ENCODE peak calls at places on chromosome 2, in five cellular contexts. P is AG10803, V is AG09309, K is LNCaP clone FGC, I is tibial nerve. O is an unnamed sample.

GRCh38 chr2:198901894-198902293 is 555.8 kb downstream of the SATB2 start:
- DNase-seq in P (no peak), V (no peak), K (no peak), I (no peak), O (peak)

GRCh38 chr2:234249873-234250272 is 199.4 kb downstream of the SPP2 start:
- DNase-seq in P (peak), V (peak), K (no peak), I (no peak), O (peak)

GRCh38 chr2:238742066-238742465 is 105.8 kb upstream of the TWIST2 start:
- DNase-seq in P (peak), V (no peak), K (no peak), I (no peak), O (peak)

GRCh38 chr2:112814278-112814677 is 22.3 kb downstream of the IL1B start:
- DNase-seq in P (peak), V (no peak), K (no peak), I (no peak), O (no peak)

GRCh38 chr2:200523158-200523557 is 2.8 kb upstream of the SGO2 start:
- DNase-seq in P (no peak), V (no peak), K (no peak), I (no peak), O (no peak)

GRCh38 chr2:1743396-1744150 is 742 bp downstream of the PXDN start:
- DNase-seq in P (peak), V (no peak), K (no peak), I (no peak), O (peak)

GRCh38 chr2:37378411-37378810 is 34.0 kb downstream of the QPCT start:
- DNase-seq in P (peak), V (peak), K (no peak), I (peak), O (peak)

GRCh38 chr2:186771850-186772463 is 77.0 kb downstream of the ZSWIM2 start:
- DNase-seq in P (no peak), V (no peak), K (peak), I (no peak), O (no peak)

GRCh38 chr2:1432726-1433125 is 19.5 kb downstream of the TPO start:
- DNase-seq in P (no peak), V (no peak), K (no peak), I (no peak), O (no peak)

GRCh38 chr2:8623958-8624591 is 57.8 kb upstream of the ID2 start:
- DNase-seq in P (no peak), V (no peak), K (no peak), I (no peak), O (no peak)

GRCh38 chr2:177763532-177764265 is 308.9 kb downstream of the PDE11A start:
- DNase-seq in P (peak), V (no peak), K (no peak), I (peak), O (peak)

GRCh38 chr2:119112770-119113488 is 45.6 kb downstream of the C1QL2 start:
- DNase-seq in P (no peak), V (no peak), K (no peak), I (no peak), O (no peak)

GRCh38 chr2:142920579-142920978 is 43.1 kb downstream of the KYNU start:
- DNase-seq in P (no peak), V (no peak), K (no peak), I (no peak), O (no peak)

GRCh38 chr2:128775064-128775347 is 456.3 kb upstream of the HS6ST1 start:
- DNase-seq in P (no peak), V (no peak), K (no peak), I (no peak), O (no peak)

GRCh38 chr2:120785228-120785966 is 49.7 kb downstream of the GLI2 start:
- DNase-seq in P (no peak), V (no peak), K (no peak), I (no peak), O (no peak)

GRCh38 chr2:43106767-43107527 is 119.5 kb downstream of the ZFP36L2 start:
- DNase-seq in P (no peak), V (no peak), K (no peak), I (no peak), O (no peak)

GRCh38 chr2:212520340-212520739 is 18.3 kb downstream of the ERBB4 start:
- DNase-seq in P (peak), V (no peak), K (no peak), I (no peak), O (peak)

GRCh38 chr2:9984861-9985480 is 33.5 kb downstream of the GRHL1 start:
- DNase-seq in P (peak), V (peak), K (no peak), I (no peak), O (peak)

GRCh38 chr2:144267209-144267608 is 252.7 kb downstream of the ZEB2 start:
- DNase-seq in P (no peak), V (no peak), K (no peak), I (no peak), O (no peak)

GRCh38 chr2:124810132-124810531 is 785.0 kb downstream of the CNTNAP5 start:
- DNase-seq in P (no peak), V (no peak), K (peak), I (no peak), O (no peak)

GRCh38 chr2:72027426-72028161 is 120.1 kb downstream of the CYP26B1 start:
- DNase-seq in P (peak), V (no peak), K (no peak), I (no peak), O (peak)

GRCh38 chr2:203061346-203061745 is 46.7 kb downstream of the NBEAL1 start:
- DNase-seq in P (peak), V (no peak), K (no peak), I (no peak), O (peak)

GRCh38 chr2:3332133-3332532 is 45.5 kb downstream of the EIPR1 start:
- DNase-seq in P (no peak), V (no peak), K (no peak), I (no peak), O (no peak)

GRCh38 chr2:60676950-60677349 is 79.1 kb upstream of the PAPOLG start:
- DNase-seq in P (no peak), V (no peak), K (no peak), I (no peak), O (no peak)

GRCh38 chr2:60554649-60555065 is 1.2 kb upstream of the BCL11A start:
- DNase-seq in P (no peak), V (no peak), K (no peak), I (no peak), O (no peak)

GRCh38 chr2:200730960-200731359 is 80.8 kb upstream of the BZW1 start:
- DNase-seq in P (no peak), V (no peak), K (no peak), I (no peak), O (no peak)

GRCh38 chr2:96267159-96267971 is 1.3 kb downstream of the CIAO1 start:
- DNase-seq in P (peak), V (no peak), K (no peak), I (no peak), O (peak)
- H3K4me3 ChIP-seq in P (peak), V (peak), K (peak), I (no peak), O (peak)

DNA sequence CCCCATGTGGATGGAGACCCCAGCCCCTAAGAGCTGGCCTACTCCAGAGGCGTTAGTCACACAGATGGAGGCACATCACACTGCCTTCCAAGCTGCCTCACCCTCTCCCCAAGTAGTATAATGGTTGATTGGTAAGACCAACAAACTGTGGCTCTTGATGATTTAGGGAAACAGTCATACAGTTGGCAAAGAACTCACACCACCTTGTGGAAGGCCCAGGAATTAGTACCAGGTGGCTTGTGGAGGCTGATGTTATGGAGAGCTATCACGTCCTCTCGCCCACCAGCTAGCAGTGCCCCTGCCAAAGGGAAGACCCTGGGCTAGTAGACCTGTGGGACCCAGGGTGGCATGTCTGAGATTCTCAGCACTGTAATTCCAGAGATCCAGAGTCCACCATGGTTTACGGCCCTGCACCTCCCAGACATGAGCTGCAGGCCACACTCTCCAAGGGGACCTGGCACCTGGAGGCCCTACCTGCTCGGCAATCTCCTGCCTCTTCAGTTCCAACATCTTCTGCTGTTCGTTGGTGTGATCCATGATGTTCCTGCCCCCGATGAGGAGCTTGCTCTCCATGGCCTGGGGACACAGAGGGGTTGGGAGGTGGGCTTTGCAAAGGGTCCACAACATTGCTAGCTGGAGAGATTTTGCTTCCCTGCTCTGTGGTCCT is 26.3 kb downstream of the KIF3C start:
- DNase-seq in P (no peak), V (no peak), K (no peak), I (no peak), O (no peak)
- TF ChIP-seq CTCF in P (no peak), V (no peak), K (no peak), I (no peak), O (no peak)

GRCh38 chr2:46563110-46563731 is 83.9 kb downstream of the TMEM247 start:
- DNase-seq in P (no peak), V (no peak), K (no peak), I (no peak), O (no peak)

GRCh38 chr2:46564350-46564749 is 85.0 kb downstream of the TMEM247 start:
- DNase-seq in P (no peak), V (no peak), K (no peak), I (peak), O (no peak)

GRCh38 chr2:46564811-46565241 is 85.5 kb downstream of the TMEM247 start:
- DNase-seq in P (no peak), V (no peak), K (no peak), I (peak), O (no peak)

GRCh38 chr2:46561731-46562450 is 82.5 kb downstream of the TMEM247 start:
- DNase-seq in P (no peak), V (no peak), K (no peak), I (no peak), O (no peak)

GRCh38 chr2:46562451-46562841 is 83.1 kb downstream of the TMEM247 start:
- DNase-seq in P (no peak), V (no peak), K (no peak), I (no peak), O (no peak)
- H3K4me3 ChIP-seq in P (no peak), V (no peak), K (no peak), I (no peak), O (no peak)

GRCh38 chr2:189253841-189254240 is 74.3 kb upstream of the COL5A2 start:
- DNase-seq in P (no peak), V (no peak), K (no peak), I (no peak), O (peak)
- TF ChIP-seq CTCF in P (no peak), V (no peak), K (no peak), I (no peak), O (no peak)

DNA sequence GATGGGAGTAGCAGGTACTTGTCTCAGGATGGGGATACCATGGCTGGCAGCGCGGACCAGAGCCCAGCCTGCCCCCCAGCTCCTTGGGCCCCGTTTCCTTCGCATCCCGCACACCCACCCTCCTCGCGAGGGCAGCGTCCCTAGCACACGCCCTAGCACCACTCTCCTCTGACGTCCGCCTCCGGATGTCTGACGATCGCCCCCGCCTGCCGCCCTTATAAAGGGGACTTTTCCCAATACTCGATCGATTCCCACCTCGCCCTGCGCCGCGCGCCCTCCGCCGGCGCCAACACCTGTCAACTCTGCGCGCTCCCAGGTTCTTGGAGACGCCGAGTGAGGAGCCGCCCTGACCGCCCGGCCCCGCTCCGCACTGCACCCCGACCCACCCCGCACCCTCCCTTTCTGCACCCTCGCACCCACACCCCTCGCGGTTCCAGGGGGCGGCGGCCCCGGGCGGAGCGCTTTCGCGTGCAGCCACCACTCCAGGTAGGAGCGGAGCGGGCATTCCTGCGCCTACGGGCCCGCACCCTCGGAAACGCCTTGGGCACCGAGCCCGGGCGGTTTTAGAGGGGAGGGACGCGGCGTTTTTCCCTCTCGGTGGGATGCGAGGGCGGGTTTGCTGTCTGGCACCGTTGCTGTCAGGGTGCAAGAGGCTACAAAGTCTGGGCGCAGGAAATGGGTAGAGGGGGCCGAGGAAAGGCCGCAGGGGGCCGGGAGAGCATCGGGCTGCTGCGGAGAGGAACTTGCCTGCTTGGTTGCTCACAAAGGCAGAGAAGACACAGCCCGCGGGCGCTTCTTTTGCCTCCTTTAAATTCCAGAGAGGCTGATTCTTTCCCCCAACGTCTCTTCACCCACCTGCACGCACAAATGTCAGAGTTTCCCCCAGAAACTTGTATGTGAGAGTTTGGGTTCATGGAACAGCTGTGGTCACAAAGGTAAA is at the start of gene SLC5A7:
- DNase-seq in P (no peak), V (no peak), K (no peak), I (no peak), O (no peak)
- H3K4me3 ChIP-seq in P (no peak), V (no peak), K (no peak), I (no peak), O (no peak)

GRCh38 chr2:216013080-216013909 is at the start of gene MREG:
- DNase-seq in P (peak), V (no peak), K (peak), I (peak), O (peak)
- TF ChIP-seq CTCF in P (peak), V (peak), K (peak), I (peak), O (peak)

DNA sequence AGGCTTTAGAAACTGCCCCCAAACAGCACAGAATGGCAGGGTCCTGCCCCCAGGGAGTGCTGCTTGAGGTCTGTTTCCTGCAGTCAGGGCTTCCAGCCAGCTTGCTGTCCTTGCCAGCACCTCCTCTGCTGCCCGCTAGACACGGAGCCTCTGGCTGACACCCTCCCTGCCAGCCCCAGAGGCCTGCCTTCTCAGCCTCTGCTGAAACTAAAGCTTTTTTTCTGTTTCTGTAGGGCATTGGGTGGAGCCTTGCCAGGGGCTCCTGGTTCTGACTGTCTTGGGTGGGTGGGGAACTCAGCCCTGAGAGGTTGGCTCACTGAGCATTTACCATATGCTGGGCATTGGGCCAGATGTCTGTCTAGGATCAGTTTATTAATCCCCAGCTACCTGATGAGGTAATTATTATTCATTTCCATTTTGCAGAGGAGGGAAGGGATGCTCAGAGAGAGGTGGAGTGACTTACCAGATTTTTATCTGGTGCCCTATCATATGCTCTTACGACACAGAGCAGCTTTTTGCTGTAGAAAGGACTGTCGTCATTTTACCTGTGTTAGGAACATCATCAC is 35.4 kb downstream of the INPP4A start:
- DNase-seq in P (peak), V (no peak), K (peak), I (no peak), O (peak)
- H3K4me3 ChIP-seq in P (no peak), V (no peak), K (no peak), I (no peak), O (no peak)

GRCh38 chr2:28643911-28644334 is 107.7 kb upstream of the PPP1CB start:
- DNase-seq in P (peak), V (peak), K (no peak), I (no peak), O (peak)

GRCh38 chr2:28645553-28645952 is 106.1 kb upstream of the PPP1CB start:
- DNase-seq in P (no peak), V (no peak), K (no peak), I (no peak), O (no peak)

GRCh38 chr2:28643324-28643723 is 108.3 kb upstream of the PPP1CB start:
- DNase-seq in P (no peak), V (no peak), K (no peak), I (no peak), O (no peak)

GRCh38 chr2:28642796-28643195 is 108.8 kb upstream of the PPP1CB start:
- DNase-seq in P (no peak), V (no peak), K (no peak), I (no peak), O (no peak)

GRCh38 chr2:28644760-28645159 is 106.9 kb upstream of the PPP1CB start:
- DNase-seq in P (peak), V (no peak), K (no peak), I (no peak), O (no peak)
- TF ChIP-seq CTCF in P (no peak), V (no peak), K (no peak), I (no peak), O (no peak)

DNA sequence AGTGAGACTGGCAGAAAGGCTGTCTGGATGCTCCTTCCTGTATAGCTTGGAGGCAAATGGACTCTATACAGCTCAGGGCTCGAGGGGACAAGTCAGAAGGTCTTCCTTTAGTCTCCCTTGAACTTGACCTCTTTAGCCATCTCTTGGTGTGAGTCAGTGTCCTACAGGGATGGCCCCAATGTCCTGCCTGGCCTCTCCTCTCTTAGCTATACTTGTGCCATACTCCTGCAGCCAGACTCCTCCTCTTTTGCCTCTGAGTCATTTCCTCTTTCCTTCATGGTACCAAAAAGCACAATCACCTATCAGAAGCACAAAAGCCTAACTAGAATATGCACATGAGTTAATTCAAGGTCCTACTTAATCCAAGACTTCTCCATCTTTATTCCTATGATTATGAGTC is 112.7 kb downstream of the XRCC5 start:
- DNase-seq in P (peak), V (no peak), K (no peak), I (no peak), O (peak)
- H3K4me3 ChIP-seq in P (no peak), V (no peak), K (no peak), I (no peak), O (no peak)

GRCh38 chr2:197241153-197241552 is 69.4 kb downstream of the ANKRD44 start:
- DNase-seq in P (no peak), V (no peak), K (no peak), I (no peak), O (no peak)

GRCh38 chr2:197241590-197241989 is 69.0 kb downstream of the ANKRD44 start:
- DNase-seq in P (no peak), V (no peak), K (no peak), I (no peak), O (no peak)

GRCh38 chr2:197239434-197239833 is 71.1 kb downstream of the ANKRD44 start:
- DNase-seq in P (no peak), V (no peak), K (no peak), I (no peak), O (no peak)

GRCh38 chr2:197240713-197241050 is 69.9 kb downstream of the ANKRD44 start:
- DNase-seq in P (no peak), V (no peak), K (no peak), I (no peak), O (no peak)

DNA sequence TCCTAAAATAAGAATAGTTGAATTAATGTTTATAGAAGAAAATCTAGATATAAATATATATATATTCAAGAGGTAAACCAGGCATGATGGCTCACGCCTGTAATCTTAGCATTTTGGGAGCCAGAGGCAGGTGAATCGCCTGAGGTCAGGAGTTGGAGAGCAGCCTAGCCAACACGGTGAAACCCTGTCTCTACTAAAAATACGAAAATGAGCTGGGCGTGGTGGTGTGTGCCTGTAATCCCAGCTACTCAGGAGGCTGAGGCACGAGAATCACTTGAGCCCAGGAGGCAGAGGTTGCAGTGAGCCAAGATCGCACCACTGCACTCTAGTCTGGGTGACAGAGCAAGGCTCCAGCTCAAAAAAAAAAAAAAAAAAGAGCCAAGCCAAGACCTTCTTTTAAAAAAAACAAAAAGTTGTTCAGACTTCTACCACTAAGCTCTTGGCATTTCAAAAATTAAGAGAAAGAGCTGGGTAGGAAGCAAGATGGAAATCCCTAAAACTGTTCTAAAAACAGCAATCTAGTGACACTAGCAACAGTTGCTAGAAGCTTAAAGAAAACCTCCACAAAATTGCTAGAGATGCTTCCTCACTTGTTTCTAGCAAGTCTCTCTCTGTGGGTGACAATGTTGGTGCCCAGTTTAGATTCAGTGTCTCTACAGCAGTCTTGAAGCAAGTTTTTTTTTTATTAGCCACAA is 70.4 kb downstream of the ANKRD44 start:
- DNase-seq in P (no peak), V (no peak), K (no peak), I (no peak), O (no peak)
- TF ChIP-seq CTCF in P (no peak), V (no peak), K (no peak), I (no peak), O (no peak)

O was measured in fibroblast of mammary gland.